ENCODE peak calls at places on chromosomes 3 and 15, in four cellular contexts. H is fibroblast of lung, W is H1, Y is HepG2. R is an unnamed sample. For H3K4me1, the result is how much of the 10 kb centered on the place peaks cover.

GRCh38 chr3:154275965-154276364 is 48.3 kb downstream of the DHX36 start:
- DNase-seq in H (no peak), W (no peak), Y (no peak), R (no peak)

GRCh38 chr3:172217877-172218276 is 178.5 kb downstream of the FNDC3B start:
- DNase-seq in H (peak), W (no peak), Y (no peak), R (no peak)

GRCh38 chr3:83218383-83219200 is 1457.1 kb upstream of the GBE1 start:
- DNase-seq in H (no peak), W (no peak), Y (no peak), R (no peak)

GRCh38 chr15:56532766-56533455 is 68.0 kb upstream of the MNS1 start:
- DNase-seq in H (no peak), W (no peak), Y (no peak), R (no peak)

GRCh38 chr15:30043211-30043655 is 39.5 kb upstream of the GOLGA8J start:
- DNase-seq in H (peak), W (no peak), Y (no peak), R (no peak)

GRCh38 chr15:62254137-62254934 is 89.3 kb upstream of the C2CD4B start:
- DNase-seq in H (peak), W (peak), Y (peak), R (peak)

GRCh38 chr15:67158367-67158766 is 93.0 kb downstream of the SMAD3 start:
- DNase-seq in H (no peak), W (no peak), Y (no peak), R (no peak)

GRCh38 chr15:79682285-79682684 is 214.5 kb downstream of the MTHFS start:
- DNase-seq in H (peak), W (no peak), Y (no peak), R (no peak)

GRCh38 chr3:159964166-159964973 is 24.3 kb upstream of the IL12A start:
- DNase-seq in H (peak), W (no peak), Y (no peak), R (no peak)

DNA sequence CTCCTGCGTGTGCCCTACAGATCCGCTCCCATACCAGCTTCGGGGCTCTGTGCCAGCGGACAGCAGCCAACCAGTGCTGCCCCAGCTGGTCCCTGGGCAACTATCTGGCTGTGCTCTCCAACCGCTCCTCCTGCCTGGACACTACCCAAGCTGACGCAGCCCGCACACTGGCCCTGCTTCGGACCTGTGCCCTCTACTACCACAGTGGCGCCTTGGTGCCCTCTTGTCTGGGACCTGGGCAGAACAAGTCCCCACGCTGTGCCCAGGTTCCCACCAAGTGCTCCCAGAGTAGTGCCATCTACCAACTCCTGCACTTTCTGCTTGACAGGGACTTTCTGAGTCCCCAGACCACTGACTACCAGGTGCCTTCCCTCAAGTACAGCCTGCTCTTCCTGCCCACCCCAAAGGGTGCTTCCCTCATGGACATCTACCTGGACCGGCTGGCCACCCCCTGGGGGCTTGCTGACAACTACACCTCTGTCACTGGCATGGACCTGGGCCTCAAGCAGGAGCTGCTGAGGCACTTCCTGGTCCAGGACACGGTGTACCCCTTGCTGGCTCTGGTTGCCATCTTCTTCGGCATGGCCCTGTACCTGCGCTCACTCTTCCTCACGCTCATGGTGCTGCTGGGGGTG is 9.1 kb downstream of the DISP2 start:
- DNase-seq in H (no peak), W (no peak), Y (no peak), R (no peak)
- H2AFZ ChIP-seq in H (no peak), W (peak), Y (no peak), R (no peak)

GRCh38 chr15:88636654-88637053 is 2.2 kb upstream of the ISG20 start:
- DNase-seq in H (no peak), W (no peak), Y (no peak), R (no peak)
- H3K4me1 ChIP-seq in H (under half), W (under half), Y (under half), R (under half)

GRCh38 chr3:177726807-177727206 is 529.5 kb upstream of the TBL1XR1 start:
- DNase-seq in H (no peak), W (no peak), Y (no peak), R (no peak)
- H2AFZ ChIP-seq in H (no peak), W (no peak), Y (no peak), R (no peak)

GRCh38 chr15:21267686-21268395 is 172.5 kb downstream of the POTEB3 start:
- DNase-seq in H (no peak), W (no peak), Y (no peak), R (no peak)
- H3K4me1 ChIP-seq in H (under half), W (under half), Y (under half), R (under half)

GRCh38 chr3:196633658-196634151 is 5.8 kb upstream of the NRROS start:
- DNase-seq in H (no peak), W (no peak), Y (no peak), R (no peak)
- H2AFZ ChIP-seq in H (no peak), W (no peak), Y (no peak), R (no peak)

GRCh38 chr3:50147447-50147846 is 7.7 kb upstream of the SEMA3F start:
- DNase-seq in H (no peak), W (no peak), Y (no peak), R (no peak)
- H3K4me1 ChIP-seq in H (under half), W (under half), Y (half or more), R (under half)

R was measured in neural progenitor cell.